ENCODE peak calls at places on chromosomes 2 and 18, in seven cellular contexts. I is CD8-positive, alpha-beta T cell; W is lower lobe of right lung; P is spleen; J is GM23248; S is tibial nerve; R is cardiac muscle cell. A is an unnamed sample. For H3K4me1, the result is how much of the 10 kb centered on the place peaks cover.

GRCh38 chr2:2707111-2708035 is 376.3 kb upstream of the MYT1L start:
- DNase-seq in I (no peak), W (no peak), P (no peak), J (no peak), S (no peak), R (no peak), A (no peak)

GRCh38 chr2:98280376-98281102 is 65.7 kb upstream of the CNGA3 start:
- DNase-seq in I (no peak), W (no peak), P (no peak), J (peak), S (no peak), R (no peak), A (no peak)

GRCh38 chr2:73295751-73296400 is 2.5 kb upstream of the EGR4 start:
- DNase-seq in I (no peak), W (no peak), P (no peak), J (no peak), S (no peak), R (peak), A (no peak)

GRCh38 chr2:197189770-197190434 is 120.7 kb downstream of the ANKRD44 start:
- DNase-seq in I (no peak), W (no peak), P (no peak), J (no peak), S (no peak), R (no peak), A (no peak)

GRCh38 chr2:73685770-73686438 is 43.7 kb upstream of the NAT8 start:
- DNase-seq in I (no peak), W (no peak), P (no peak), J (peak), S (no peak), R (no peak), A (no peak)

GRCh38 chr2:210888035-210888434 is 331.6 kb downstream of the CPS1 start:
- DNase-seq in I (no peak), W (no peak), P (no peak), J (no peak), S (no peak), R (no peak), A (no peak)

GRCh38 chr2:226190479-226191252 is 609.0 kb downstream of the IRS1 start:
- DNase-seq in I (no peak), W (no peak), P (no peak), J (no peak), S (no peak), R (no peak), A (no peak)

GRCh38 chr18:45517181-45517741 is 98.0 kb upstream of the SLC14A2 start:
- DNase-seq in I (no peak), W (no peak), P (no peak), J (peak), S (peak), R (peak), A (no peak)

GRCh38 chr2:38514603-38515154 is 88.0 kb downstream of the HNRNPLL start:
- DNase-seq in I (no peak), W (no peak), P (no peak), J (no peak), S (no peak), R (no peak), A (no peak)

GRCh38 chr2:127017548-127017947 is 89.4 kb downstream of the BIN1 start:
- DNase-seq in I (no peak), W (no peak), P (no peak), J (no peak), S (no peak), R (no peak), A (no peak)

GRCh38 chr2:199838399-199838798 is 12.6 kb downstream of the FTCDNL1 start:
- DNase-seq in I (no peak), W (no peak), P (no peak), J (no peak), S (no peak), R (no peak), A (no peak)

GRCh38 chr2:217994776-217995274 is 8.0 kb downstream of the TNS1 start:
- DNase-seq in I (no peak), W (no peak), P (no peak), J (peak), S (no peak), R (peak), A (no peak)

GRCh38 chr18:58851874-58852273 is 12.8 kb upstream of the ZNF532 start:
- DNase-seq in I (no peak), W (no peak), P (no peak), J (no peak), S (no peak), R (no peak), A (no peak)

GRCh38 chr2:35035883-35036282 is 1319.7 kb upstream of the CRIM1 start:
- DNase-seq in I (no peak), W (no peak), P (no peak), J (no peak), S (no peak), R (no peak), A (no peak)

GRCh38 chr18:37524546-37525301 is 40.9 kb downstream of the CELF4 start:
- DNase-seq in I (no peak), W (no peak), P (no peak), J (no peak), S (no peak), R (no peak), A (no peak)

GRCh38 chr18:51668101-51668500 is 470.6 kb upstream of the MEX3C start:
- DNase-seq in I (peak), W (peak), P (no peak), J (peak), S (peak), R (peak), A (peak)

GRCh38 chr18:22169011-22169888 is at the start of gene GATA6:
- DNase-seq in I (peak), W (peak), P (peak), J (peak), S (peak), R (peak), A (peak)

GRCh38 chr2:190579058-190579410 is 44.5 kb upstream of the NEMP2 start:
- DNase-seq in I (no peak), W (no peak), P (no peak), J (no peak), S (no peak), R (no peak), A (no peak)

GRCh38 chr18:63322908-63323634 is 3.5 kb upstream of the BCL2 start:
- DNase-seq in I (peak), W (no peak), P (no peak), J (peak), S (no peak), R (peak), A (no peak)

GRCh38 chr2:130387071-130387400 is 31.2 kb downstream of the PTPN18 start:
- DNase-seq in I (no peak), W (no peak), P (no peak), J (no peak), S (no peak), R (no peak), A (no peak)

GRCh38 chr2:160214461-160215055 is 14.5 kb upstream of the ITGB6 start:
- DNase-seq in I (no peak), W (peak), P (no peak), J (peak), S (no peak), R (peak), A (peak)

DNA sequence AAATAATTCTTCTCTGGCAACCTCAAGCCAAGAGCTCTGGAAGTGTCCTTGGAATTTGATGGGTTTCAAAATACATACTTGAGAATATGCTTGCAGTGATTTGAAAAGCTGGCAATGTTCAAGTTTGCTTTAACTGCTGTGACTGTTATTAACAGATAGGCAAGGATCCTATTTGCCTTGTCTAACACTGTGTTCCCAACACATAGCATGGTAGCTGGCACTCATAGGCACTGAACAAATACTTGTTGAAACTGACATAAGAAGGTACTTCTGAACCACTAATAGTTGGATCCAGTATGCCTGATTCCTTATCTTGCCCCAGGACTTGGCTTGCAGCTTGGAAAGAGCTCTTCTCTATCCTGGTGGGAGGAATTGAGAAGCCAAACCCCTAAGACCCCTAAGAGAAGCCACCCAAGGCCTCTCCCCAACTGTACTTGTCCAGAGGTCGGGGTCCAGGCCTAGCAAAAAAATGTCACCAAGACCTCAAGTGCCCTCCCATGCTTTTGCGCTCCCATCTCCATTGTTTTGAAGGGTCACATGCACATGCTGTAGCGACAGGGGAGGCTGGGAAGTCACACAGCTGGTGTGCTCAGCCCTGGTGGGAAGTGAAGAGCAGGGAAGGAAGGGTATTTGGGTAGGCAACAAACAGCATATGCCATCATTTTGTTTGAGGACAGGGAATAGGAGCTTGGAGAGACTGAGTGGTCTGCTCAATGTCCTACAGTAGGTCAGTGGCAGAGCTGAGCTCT is 118.4 kb upstream of the HAAO start:
- DNase-seq in I (no peak), W (no peak), P (no peak), J (no peak), S (no peak), R (no peak), A (no peak)
- H3K4me1 ChIP-seq in I (under half), W (half or more), P (under half), J (under half), S (under half), R (under half), A (under half)

GRCh38 chr2:20595439-20596192 is 55.3 kb downstream of the HS1BP3 start:
- DNase-seq in I (no peak), W (peak), P (peak), J (no peak), S (peak), R (peak), A (peak)

GRCh38 chr2:20592106-20593071 is 58.5 kb downstream of the HS1BP3 start:
- DNase-seq in I (no peak), W (peak), P (peak), J (no peak), S (peak), R (no peak), A (peak)

GRCh38 chr2:20593072-20594034 is 57.5 kb downstream of the HS1BP3 start:
- DNase-seq in I (no peak), W (peak), P (peak), J (peak), S (peak), R (peak), A (peak)

GRCh38 chr2:20594957-20595356 is 55.9 kb downstream of the HS1BP3 start:
- DNase-seq in I (no peak), W (no peak), P (peak), J (no peak), S (no peak), R (no peak), A (peak)

GRCh38 chr2:20594048-20594750 is 56.7 kb downstream of the HS1BP3 start:
- DNase-seq in I (no peak), W (no peak), P (peak), J (no peak), S (peak), R (no peak), A (peak)
- H3K4me1 ChIP-seq in I (under half), W (half or more), P (under half), J (under half), S (half or more), R (under half), A (half or more)

GRCh38 chr2:181007086-181007837 is 26.9 kb downstream of the UBE2E3 start:
- DNase-seq in I (no peak), W (no peak), P (no peak), J (no peak), S (no peak), R (no peak), A (no peak)
- H3K4me1 ChIP-seq in I (under half), W (under half), P (under half), J (under half), S (under half), R (under half), A (under half)

GRCh38 chr2:204571911-204572310 is 26.6 kb downstream of the PARD3B start:
- DNase-seq in I (no peak), W (no peak), P (no peak), J (no peak), S (no peak), R (no peak), A (no peak)
- H3K4me1 ChIP-seq in I (under half), W (under half), P (under half), J (under half), S (under half), R (under half), A (under half)

DNA sequence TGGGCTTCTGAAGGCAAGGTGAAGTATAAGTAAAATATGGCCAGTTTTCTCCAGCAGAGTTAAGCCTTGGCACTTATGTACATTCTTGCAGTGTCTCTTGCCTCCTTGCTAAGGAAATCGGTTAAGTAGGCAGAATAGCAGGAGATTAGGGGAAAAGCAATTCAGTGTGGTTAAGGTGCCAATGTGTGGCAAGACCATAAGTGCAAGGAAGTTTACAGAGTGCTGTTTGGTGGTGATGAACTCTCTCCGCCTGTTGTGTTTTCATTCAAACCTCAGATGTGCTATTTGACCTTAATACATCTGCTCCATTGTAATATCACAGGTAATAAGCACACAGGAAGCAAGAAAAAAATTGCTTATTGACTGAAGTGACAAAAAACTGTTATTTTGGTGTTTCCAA is 156.1 kb downstream of the MGAT5 start:
- DNase-seq in I (no peak), W (no peak), P (no peak), J (no peak), S (no peak), R (no peak), A (no peak)
- H3K4me1 ChIP-seq in I (under half), W (under half), P (under half), J (half or more), S (under half), R (under half), A (under half)

GRCh38 chr18:78912336-78912735 is 67.3 kb upstream of the SALL3 start:
- DNase-seq in I (no peak), W (no peak), P (no peak), J (no peak), S (no peak), R (no peak), A (peak)
- H3K4me1 ChIP-seq in I (under half), W (under half), P (under half), J (under half), S (under half), R (under half), A (under half)

A was measured in upper lobe of right lung.